ENCODE peak calls at places on chromosomes 11 and 22, in six cellular contexts. U is naive thymus-derived CD8-positive, alpha-beta T cell; C is CD4-positive, alpha-beta T cell; I is activated CD4-positive, CD25-positive, alpha-beta regulatory T cell treated with anti-CD3 and anti-CD28 coated beads, Interleukin-2, amount 50 U/mL, for 24 hours; Y is right cardiac atrium; Z is thoracic aorta. Q is an unnamed sample.

GRCh38 chr22:33853200-33854097 is 66.8 kb downstream of the LARGE1 start:
- ATAC-seq in U (peak), I (peak), C (no peak), Y (peak), Z (no peak), Q (peak)

GRCh38 chr11:69215784-69216415 is 60.2 kb downstream of the SMIM38 start:
- ATAC-seq in Y (no peak), Z (no peak), C (no peak), U (no peak), I (no peak), Q (no peak)

GRCh38 chr22:42868751-42869251 is 11.7 kb upstream of the ARFGAP3 start:
- ATAC-seq in I (no peak), Y (peak), Z (no peak), C (no peak), U (no peak), Q (no peak)

GRCh38 chr11:102186836-102187235 is 76.6 kb downstream of the YAP1 start:
- ATAC-seq in I (no peak), Z (no peak), Y (no peak), U (no peak), C (no peak), Q (no peak)

GRCh38 chr11:34135439-34135838 is 30.0 kb downstream of the NAT10 start:
- ATAC-seq in Y (no peak), I (peak), Z (no peak), C (no peak), U (no peak), Q (peak)

GRCh38 chr11:108973402-108974119 is 308.7 kb downstream of the DDX10 start:
- ATAC-seq in Z (no peak), C (no peak), Y (peak), I (no peak), U (no peak), Q (peak)

GRCh38 chr11:116911981-116912734 is 74.7 kb upstream of the APOA1 start:
- ATAC-seq in I (no peak), U (no peak), Y (no peak), C (no peak), Z (no peak), Q (no peak)

GRCh38 chr11:30741039-30741550 is 154.9 kb upstream of the MPPED2 start:
- ATAC-seq in I (no peak), Z (no peak), C (no peak), U (no peak), Y (no peak), Q (no peak)

GRCh38 chr11:13781153-13781552 is 112.7 kb downstream of the FAR1 start:
- ATAC-seq in Z (no peak), C (no peak), I (no peak), Y (no peak), U (no peak), Q (no peak)

GRCh38 chr11:73194593-73194992 is 23.5 kb upstream of the P2RY2 start:
- ATAC-seq in U (no peak), C (no peak), Z (no peak), I (no peak), Y (peak), Q (no peak)

GRCh38 chr11:3939651-3940190 is 84.3 kb downstream of the STIM1 start:
- ATAC-seq in U (no peak), C (no peak), I (no peak), Y (no peak), Z (no peak), Q (no peak)

GRCh38 chr11:303359-303758 is 4.0 kb upstream of the IFITM5 start:
- ATAC-seq in Z (no peak), I (no peak), C (no peak), U (no peak), Y (no peak), Q (no peak)

GRCh38 chr11:96134622-96135021 is 208.4 kb downstream of the MAML2 start:
- ATAC-seq in Y (no peak), Z (no peak), C (peak), I (no peak), U (no peak), Q (no peak)

GRCh38 chr11:106231591-106231990 is 154.1 kb downstream of the AASDHPPT start:
- ATAC-seq in Z (no peak), C (no peak), Y (no peak), U (no peak), I (no peak), Q (no peak)

GRCh38 chr11:83979593-83979992 is 693.4 kb upstream of the CCDC90B start:
- ATAC-seq in C (no peak), Y (no peak), I (no peak), Z (no peak), U (no peak), Q (no peak)

GRCh38 chr11:13126430-13126829 is 117.3 kb downstream of the RASSF10 start:
- ATAC-seq in I (no peak), Z (no peak), C (no peak), U (no peak), Y (no peak), Q (no peak)

GRCh38 chr11:47383106-47383505 is 4.8 kb upstream of the SPI1 start:
- ATAC-seq in U (no peak), I (no peak), C (no peak), Y (peak), Z (no peak), Q (no peak)

GRCh38 chr11:94089356-94089755 is 39.3 kb upstream of the PANX1 start:
- ATAC-seq in Y (no peak), Z (no peak), U (no peak), C (no peak), I (no peak), Q (no peak)

GRCh38 chr22:24695958-24696511 is 78.5 kb downstream of the PIWIL3 start:
- ATAC-seq in Z (no peak), C (no peak), Y (peak), I (no peak), U (no peak), Q (no peak)

GRCh38 chr11:121340010-121340580 is 47.5 kb downstream of the SC5D start:
- ATAC-seq in C (no peak), Z (no peak), I (no peak), Y (no peak), U (no peak), Q (no peak)

GRCh38 chr22:31229402-31230140 is 17.5 kb downstream of the LIMK2 start:
- ATAC-seq in C (peak), Y (peak), U (peak), Z (no peak), I (peak), Q (peak)

GRCh38 chr11:113697798-113698407 is 8.2 kb downstream of the TMPRSS5 start:
- ATAC-seq in C (no peak), Y (no peak), U (no peak), Z (no peak), I (no peak), Q (no peak)

GRCh38 chr11:8813658-8814057 is 97.3 kb upstream of the AKIP1 start:
- ATAC-seq in C (no peak), I (peak), Y (peak), Z (no peak), U (peak), Q (peak)

GRCh38 chr22:26763633-26764295 is 106.4 kb downstream of the MIAT start:
- ATAC-seq in C (no peak), U (no peak), Z (no peak), Y (no peak), I (no peak), Q (no peak)

GRCh38 chr22:33467718-33468117 is 409.5 kb upstream of the SYN3 start:
- ATAC-seq in Z (no peak), U (no peak), I (no peak), C (no peak), Y (no peak), Q (no peak)

GRCh38 chr22:38788417-38788816 is 5.5 kb downstream of the DNAL4 start:
- ATAC-seq in U (no peak), Y (peak), I (no peak), Z (peak), C (no peak), Q (no peak)

GRCh38 chr11:81989093-81989492 is 744.6 kb downstream of the FAM181B start:
- ATAC-seq in Z (no peak), U (no peak), I (no peak), Y (no peak), C (no peak), Q (no peak)

GRCh38 chr11:112255075-112255739 is 5.5 kb downstream of the PLET1 start:
- ATAC-seq in Y (peak), U (no peak), I (no peak), Z (no peak), C (no peak), Q (no peak)

GRCh38 chr22:23219787-23220484 is 39.6 kb downstream of the BCR start:
- ATAC-seq in Y (no peak), U (peak), I (peak), Z (no peak), C (peak), Q (peak)

GRCh38 chr11:1002091-1002984 is 34.2 kb downstream of the MUC6 start:
- ATAC-seq in U (no peak), Z (no peak), Y (no peak), I (no peak), C (no peak), Q (no peak)

GRCh38 chr11:88179966-88180629 is 4.9 kb upstream of the RAB38 start:
- ATAC-seq in Y (no peak), U (no peak), I (no peak), C (no peak), Z (no peak), Q (peak)